ENCODE peak calls at places on chromosomes 11 and 22, in six cellular contexts. G is heart right ventricle, J is uterus, H is HepG2, O is GM23338, R is mucosa of descending colon. D is an unnamed sample. For H3K4me1, the result is how much of the 10 kb centered on the place peaks cover.

GRCh38 chr22:45302047-45302446 is 7.7 kb upstream of the FAM118A start:
- DNase-seq in G (no peak), J (no peak), H (peak), O (no peak), R (no peak), D (no peak)

GRCh38 chr11:35237860-35238715 is 99.1 kb downstream of the CD44 start:
- DNase-seq in G (peak), J (no peak), H (peak), O (peak), R (no peak), D (peak)

GRCh38 chr22:49983148-49984042 is 22.8 kb downstream of the PIM3 start:
- DNase-seq in G (no peak), J (peak), H (no peak), O (peak), R (peak), D (no peak)

GRCh38 chr11:39617971-39618370 is 1841.5 kb downstream of the LRRC4C start:
- DNase-seq in G (no peak), J (no peak), H (no peak), O (no peak), R (no peak), D (no peak)

GRCh38 chr11:23976369-23976768 is 520.5 kb upstream of the LUZP2 start:
- DNase-seq in G (no peak), J (no peak), H (no peak), O (no peak), R (no peak), D (no peak)

GRCh38 chr11:112542479-112542878 is 281.8 kb upstream of the PLET1 start:
- DNase-seq in G (no peak), J (no peak), H (no peak), O (no peak), R (no peak), D (no peak)

GRCh38 chr11:68994161-68994890 is 13.5 kb upstream of the MRGPRD start:
- DNase-seq in G (peak), J (no peak), H (no peak), O (no peak), R (no peak), D (no peak)

GRCh38 chr11:14503023-14503422 is 3.4 kb upstream of the COPB1 start:
- DNase-seq in G (no peak), J (no peak), H (no peak), O (no peak), R (no peak), D (no peak)

GRCh38 chr22:36328635-36329216 is 59.0 kb downstream of the MYH9 start:
- DNase-seq in G (peak), J (peak), H (no peak), O (no peak), R (no peak), D (peak)

GRCh38 chr22:37189011-37189466 is 992 bp upstream of the C1QTNF6 start:
- DNase-seq in G (no peak), J (no peak), H (no peak), O (peak), R (no peak), D (no peak)

GRCh38 chr11:59158206-59159068 is 13.5 kb upstream of the DTX4 start:
- DNase-seq in G (peak), J (peak), H (peak), O (peak), R (no peak), D (peak)

GRCh38 chr11:69923641-69924307 is 104.6 kb upstream of the FGF3 start:
- DNase-seq in G (no peak), J (no peak), H (no peak), O (no peak), R (peak), D (no peak)

GRCh38 chr11:122633219-122633829 is 22.2 kb upstream of the UBASH3B start:
- DNase-seq in G (peak), J (no peak), H (peak), O (peak), R (no peak), D (no peak)

GRCh38 chr22:17412232-17412631 is 43.0 kb downstream of the CECR2 start:
- DNase-seq in G (no peak), J (no peak), H (no peak), O (peak), R (no peak), D (no peak)

GRCh38 chr22:36846949-36847348 is 13.9 kb upstream of the NCF4 start:
- DNase-seq in G (no peak), J (no peak), H (no peak), O (no peak), R (no peak), D (no peak)

GRCh38 chr22:30423296-30423958 is 2.1 kb upstream of the MTFP1 start:
- DNase-seq in G (no peak), J (peak), H (no peak), O (peak), R (peak), D (peak)

GRCh38 chr22:30422481-30423295 is 2.9 kb upstream of the MTFP1 start:
- DNase-seq in G (peak), J (peak), H (peak), O (peak), R (peak), D (peak)

GRCh38 chr22:30425327-30425615 is 297 bp upstream of the MTFP1 start:
- DNase-seq in G (no peak), J (no peak), H (no peak), O (no peak), R (no peak), D (no peak)

GRCh38 chr22:30424471-30425326 is 869 bp upstream of the MTFP1 start:
- DNase-seq in G (no peak), J (no peak), H (no peak), O (peak), R (no peak), D (peak)

GRCh38 chr22:30423959-30424380 is 1.6 kb upstream of the MTFP1 start:
- DNase-seq in G (peak), J (peak), H (peak), O (peak), R (peak), D (peak)
- H3K4me1 ChIP-seq in G (half or more), J (under half), H (half or more), O (under half), R (under half), D (under half)

DNA sequence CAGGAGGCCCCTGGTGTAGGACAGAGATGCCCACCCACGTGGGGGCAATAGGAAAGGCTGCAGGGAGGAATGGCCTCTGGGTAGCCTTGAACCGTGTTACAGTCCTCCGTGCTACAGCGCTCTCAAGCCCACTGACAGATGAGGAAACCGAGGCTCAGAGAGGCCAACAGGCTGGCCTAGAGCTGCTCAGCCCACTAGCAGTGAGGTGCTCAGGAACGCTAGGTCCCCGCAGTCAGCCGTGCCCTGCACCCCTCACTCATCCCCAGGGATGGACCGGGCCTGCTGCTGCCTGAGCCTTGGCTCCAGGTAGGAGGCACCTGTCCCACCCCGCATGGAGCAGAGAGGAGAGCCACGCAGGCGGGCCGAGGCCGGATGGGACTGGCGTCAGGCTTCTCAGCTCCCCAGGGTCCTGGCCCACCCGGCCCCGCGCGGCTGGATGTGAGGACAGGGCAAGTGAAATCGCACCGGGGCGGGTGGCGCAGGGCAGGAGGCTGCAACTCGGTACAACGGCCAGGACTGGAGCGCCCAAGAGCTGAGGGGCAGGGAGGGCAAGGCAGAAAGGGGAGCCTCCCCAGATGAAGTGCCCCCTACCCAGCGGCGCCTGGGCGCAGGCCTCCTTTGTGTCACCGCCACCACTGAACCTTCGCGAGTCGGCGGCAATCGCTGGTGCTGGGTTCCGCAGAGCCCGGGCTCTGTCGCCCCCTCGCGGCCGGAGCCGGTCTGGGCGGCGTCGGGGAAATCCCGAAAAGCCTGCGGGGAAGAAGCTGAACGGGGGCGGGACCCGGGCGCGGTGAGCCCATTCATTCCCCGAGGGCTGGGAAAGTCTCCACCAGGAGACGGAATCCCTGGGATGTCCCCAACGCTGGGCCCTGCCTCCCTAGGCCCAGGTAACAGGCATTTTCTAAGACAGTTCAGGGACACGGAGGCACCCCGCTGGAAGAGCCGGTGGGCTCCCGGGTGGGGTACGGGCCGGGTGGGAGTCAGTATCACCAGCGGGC is 8.4 kb upstream of the SLC2A11 start:
- DNase-seq in G (peak), J (peak), H (peak), O (peak), R (peak), D (peak)
- H3K4me3 ChIP-seq in G (peak), J (no peak), H (peak), O (peak), R (no peak), D (no peak)

GRCh38 chr22:38202437-38203089 is 769 bp downstream of the MAFF start:
- DNase-seq in G (peak), J (peak), H (peak), O (peak), R (peak), D (peak)
- TF ChIP-seq CTCF in G (peak), J (peak), H (peak), O (peak), R (no peak), D (peak)

GRCh38 chr11:11807811-11808210 is 34.0 kb upstream of the USP47 start:
- DNase-seq in G (no peak), J (no peak), H (no peak), O (no peak), R (no peak), D (no peak)

GRCh38 chr11:11808992-11809583 is 32.7 kb upstream of the USP47 start:
- DNase-seq in G (no peak), J (no peak), H (no peak), O (no peak), R (no peak), D (no peak)

GRCh38 chr11:11806074-11806473 is 35.7 kb upstream of the USP47 start:
- DNase-seq in G (no peak), J (no peak), H (no peak), O (no peak), R (no peak), D (no peak)

GRCh38 chr11:11806586-11806985 is 35.2 kb upstream of the USP47 start:
- DNase-seq in G (no peak), J (no peak), H (no peak), O (no peak), R (no peak), D (no peak)

DNA sequence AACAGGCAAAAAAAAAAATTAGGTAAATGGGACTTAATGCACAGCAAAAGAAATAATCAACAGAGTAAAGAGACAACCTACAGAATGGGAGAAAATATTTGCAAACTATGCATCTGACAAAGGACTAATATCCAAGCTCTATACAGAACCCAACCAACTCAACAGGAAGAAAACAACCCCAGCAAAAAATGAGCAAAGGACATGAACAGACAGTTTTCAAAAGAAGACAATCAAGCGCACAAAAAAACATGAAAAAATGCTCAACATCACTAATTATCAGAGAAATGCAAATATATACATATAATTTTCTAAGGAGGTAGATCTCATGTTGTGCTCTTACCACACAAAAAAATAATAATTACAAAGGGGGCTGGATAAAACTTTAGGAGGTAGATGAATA is 36.5 kb upstream of the USP47 start:
- DNase-seq in G (no peak), J (no peak), H (no peak), O (no peak), R (no peak), D (no peak)
- H3K4me1 ChIP-seq in G (under half), J (under half), H (under half), O (under half), R (under half), D (under half)

GRCh38 chr11:97548280-97548679 is 1158.5 kb downstream of the JRKL start:
- DNase-seq in G (no peak), J (no peak), H (no peak), O (no peak), R (no peak), D (no peak)

GRCh38 chr11:97544401-97544800 is 1154.6 kb downstream of the JRKL start:
- DNase-seq in G (no peak), J (no peak), H (no peak), O (no peak), R (no peak), D (no peak)
- H3K4me3 ChIP-seq in G (no peak), J (no peak), H (no peak), O (no peak), R (no peak), D (no peak)

DNA sequence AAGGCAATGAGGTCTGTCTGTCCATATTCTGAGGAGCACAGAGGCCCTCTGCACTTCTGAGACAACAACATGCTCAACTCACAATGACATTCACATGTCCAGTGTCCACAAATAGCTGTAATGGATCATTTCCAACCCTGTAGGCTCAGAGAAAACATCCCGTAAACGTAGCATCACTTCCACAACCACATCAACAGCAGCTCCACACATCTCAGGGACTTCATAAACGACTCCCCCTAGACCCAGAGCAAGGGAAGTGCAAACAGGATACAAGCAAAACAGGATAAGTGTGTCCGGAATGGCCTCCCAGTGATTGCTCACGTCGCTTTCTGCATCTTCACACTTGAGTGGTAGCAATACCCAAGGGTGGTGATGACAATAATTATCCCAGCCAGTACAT is 100.2 kb downstream of the SYN3 start:
- DNase-seq in G (peak), J (no peak), H (no peak), O (peak), R (no peak), D (no peak)
- TF ChIP-seq CTCF in G (peak), J (no peak), H (no peak), O (peak), R (no peak), D (no peak)

GRCh38 chr11:113730887-113731726 is 25.0 kb upstream of the TMPRSS5 start:
- DNase-seq in G (peak), J (peak), H (peak), O (peak), R (no peak), D (peak)
- H3K4me1 ChIP-seq in G (under half), J (under half), H (under half), O (under half), R (under half), D (under half)

GRCh38 chr11:65871811-65872548 is 620 bp downstream of the EFEMP2 start:
- DNase-seq in G (no peak), J (no peak), H (no peak), O (peak), R (peak), D (no peak)

GRCh38 chr11:65869643-65870306 is 2.8 kb downstream of the EFEMP2 start:
- DNase-seq in G (no peak), J (no peak), H (no peak), O (no peak), R (no peak), D (no peak)

GRCh38 chr11:65870307-65870658 is 2.3 kb downstream of the EFEMP2 start:
- DNase-seq in G (no peak), J (no peak), H (no peak), O (no peak), R (no peak), D (no peak)

GRCh38 chr11:65872555-65873279 is at the start of gene EFEMP2:
- DNase-seq in G (peak), J (peak), H (no peak), O (no peak), R (peak), D (no peak)

DNA sequence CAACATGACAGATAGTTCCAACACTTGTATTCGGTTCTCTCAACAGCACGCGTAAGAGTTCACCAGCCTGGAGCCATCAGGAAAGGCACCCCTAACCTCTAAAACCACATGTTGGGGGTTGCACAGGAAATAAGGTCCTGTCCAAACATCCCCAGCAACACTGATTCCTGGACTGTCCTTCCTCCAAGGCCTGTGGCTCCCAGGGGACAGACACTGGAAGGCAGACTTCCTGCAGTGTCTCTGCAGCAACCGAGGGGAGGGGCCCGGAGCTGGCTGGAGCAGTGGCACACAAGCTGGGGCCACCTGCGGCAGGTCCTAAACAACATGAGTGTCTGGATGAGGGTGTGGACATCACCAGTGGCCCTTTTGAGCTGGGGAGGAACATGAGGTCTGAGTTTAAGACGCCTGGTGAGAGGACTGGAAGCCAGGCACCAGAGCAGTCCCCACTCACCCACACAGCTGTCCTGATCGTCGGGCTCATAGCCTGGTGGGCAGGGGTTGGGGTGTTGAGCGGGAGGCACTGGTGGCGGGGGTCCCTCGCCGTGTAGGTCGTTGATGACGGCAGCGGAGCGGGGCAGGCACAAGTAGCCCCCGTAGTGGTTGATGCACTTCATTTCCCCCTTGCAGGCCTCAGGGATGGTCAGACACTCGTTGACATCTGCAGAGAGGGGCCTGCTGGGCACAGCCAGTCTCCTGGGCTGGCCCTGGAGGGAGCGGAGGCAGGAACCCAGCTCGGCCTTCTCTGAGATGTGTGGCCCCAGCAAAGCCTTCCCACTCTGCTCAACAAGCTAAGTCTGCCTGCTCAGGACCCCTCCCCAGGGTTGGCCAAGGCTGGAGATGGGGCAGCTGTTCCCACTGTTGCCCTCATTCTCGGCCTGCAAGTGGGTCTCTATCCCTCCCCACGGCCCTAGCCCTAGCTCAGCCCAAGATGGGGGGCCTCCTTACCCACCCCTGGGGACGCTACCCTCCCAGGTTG is 1.6 kb downstream of the EFEMP2 start:
- DNase-seq in G (peak), J (no peak), H (no peak), O (no peak), R (peak), D (no peak)
- H3K4me3 ChIP-seq in G (peak), J (no peak), H (no peak), O (no peak), R (no peak), D (no peak)